ENCODE peak calls at places on chromosomes 6 and 20, in ten cellular contexts. H, L, G, K, W, M, A, V, B and X are unnamed samples.

GRCh38 chr6:161486326-161486725 is 212.5 kb upstream of the AGPAT4 start:
- DNase-seq in W (no peak), L (no peak), K (no peak), H (no peak), M (no peak), A (no peak), G (peak; percentile 76), B (no peak), V (no peak), X (no peak)

GRCh38 chr6:4133941-4134838 is 1.2 kb downstream of the ECI2 start:
- DNase-seq in K (peak; percentile 55), A (peak; percentile 19), V (no peak), H (no peak), L (peak; percentile 32), W (peak; percentile 46), M (no peak), B (peak; percentile 56), G (peak; percentile 48), X (no peak)

GRCh38 chr6:37868447-37868825 is 48.9 kb downstream of the ZFAND3 start:
- DNase-seq in B (no peak), G (peak; percentile 71), H (no peak), A (no peak), L (no peak), W (no peak), M (no peak), V (no peak), K (no peak), X (no peak)

GRCh38 chr6:141451508-141452353 is 681.0 kb upstream of the GJE1 start:
- DNase-seq in A (no peak), K (peak; percentile 73), B (no peak), L (no peak), H (no peak), W (no peak), G (peak; percentile 92), V (no peak), M (no peak), X (no peak)

GRCh38 chr6:134849920-134850447 is 99.9 kb downstream of the ALDH8A1 start:
- DNase-seq in L (no peak), H (no peak), B (no peak), G (no peak), V (no peak), W (no peak), K (no peak), M (no peak), A (no peak), X (no peak)

GRCh38 chr6:72746276-72746675 is 124.4 kb downstream of the KCNQ5 start:
- DNase-seq in A (no peak), B (no peak), G (peak; percentile 48), H (no peak), V (no peak), L (no peak), K (no peak), W (no peak), M (no peak), X (no peak)

GRCh38 chr20:6381887-6382286 is 259.1 kb upstream of the FERMT1 start:
- DNase-seq in V (no peak), L (no peak), A (no peak), G (peak; percentile 5), W (peak; percentile 20), B (no peak), M (no peak), H (no peak), K (peak; percentile 79), X (no peak)

GRCh38 chr20:59985864-59986263 is 27.6 kb downstream of the CDH26 start:
- DNase-seq in M (no peak), G (no peak), L (peak; percentile 4), W (no peak), A (no peak), V (no peak), B (no peak), K (peak; percentile 30), H (no peak), X (no peak)

GRCh38 chr6:87789198-87789899 is 87.3 kb upstream of the AKIRIN2 start:
- DNase-seq in K (peak; percentile 21), H (no peak), G (peak; percentile 65), L (peak; percentile 96), V (no peak), W (peak; percentile 5), A (no peak), B (peak; percentile 66), M (no peak), X (peak; percentile 11)